ENCODE peak calls at places on chromosome 19, in seven cellular contexts. One of them, this sample, is unnamed.

GRCh38 chr19:1225451-1226226 is 12.2 kb downstream of the CBARP start:
- DNase-seq in Karpas-422: no peak
- DNase-seq in CD8-positive, alpha-beta memory T cell: no peak
- DNase-seq in heart right ventricle: no peak
- DNase-seq in psoas muscle: no peak
- DNase-seq in heart left ventricle: no peak
- DNase-seq in fibroblast of the aortic adventitia: no peak
- DNase-seq in this sample: no peak

GRCh38 chr19:39428309-39429112 is 7.2 kb downstream of the RPS16 start:
- DNase-seq in Karpas-422: peak
- DNase-seq in CD8-positive, alpha-beta memory T cell: no peak
- DNase-seq in heart right ventricle: peak
- DNase-seq in psoas muscle: peak
- DNase-seq in heart left ventricle: peak
- DNase-seq in fibroblast of the aortic adventitia: peak
- DNase-seq in this sample: no peak

GRCh38 chr19:37981785-37982475 is 74.9 kb downstream of the SIPA1L3 start:
- DNase-seq in Karpas-422: no peak
- DNase-seq in CD8-positive, alpha-beta memory T cell: no peak
- DNase-seq in heart right ventricle: no peak
- DNase-seq in psoas muscle: no peak
- DNase-seq in heart left ventricle: no peak
- DNase-seq in fibroblast of the aortic adventitia: no peak
- DNase-seq in this sample: no peak

GRCh38 chr19:35090160-35090794 is 25.3 kb upstream of the FXYD3 start:
- DNase-seq in Karpas-422: peak
- DNase-seq in CD8-positive, alpha-beta memory T cell: peak
- DNase-seq in heart right ventricle: peak
- DNase-seq in psoas muscle: peak
- DNase-seq in heart left ventricle: no peak
- DNase-seq in fibroblast of the aortic adventitia: peak
- DNase-seq in this sample: peak

GRCh38 chr19:33815410-33816340 is 19.0 kb downstream of the KCTD15 start:
- DNase-seq in Karpas-422: no peak
- DNase-seq in CD8-positive, alpha-beta memory T cell: no peak
- DNase-seq in heart right ventricle: no peak
- DNase-seq in psoas muscle: no peak
- DNase-seq in heart left ventricle: peak
- DNase-seq in fibroblast of the aortic adventitia: peak
- DNase-seq in this sample: no peak

GRCh38 chr19:1699998-1700732 is 47.8 kb upstream of the TCF3 start:
- DNase-seq in Karpas-422: no peak
- DNase-seq in CD8-positive, alpha-beta memory T cell: no peak
- DNase-seq in heart right ventricle: no peak
- DNase-seq in psoas muscle: no peak
- DNase-seq in heart left ventricle: peak
- DNase-seq in fibroblast of the aortic adventitia: no peak
- DNase-seq in this sample: no peak

GRCh38 chr19:54448037-54448773 is 794 bp upstream of the LENG8 start:
- DNase-seq in Karpas-422: peak
- DNase-seq in CD8-positive, alpha-beta memory T cell: no peak
- DNase-seq in heart right ventricle: peak
- DNase-seq in psoas muscle: peak
- DNase-seq in heart left ventricle: peak
- DNase-seq in fibroblast of the aortic adventitia: peak
- DNase-seq in this sample: no peak

GRCh38 chr19:43782689-43783231 is 2.0 kb upstream of the KCNN4 start:
- DNase-seq in Karpas-422: no peak
- DNase-seq in CD8-positive, alpha-beta memory T cell: peak
- DNase-seq in heart right ventricle: no peak
- DNase-seq in psoas muscle: no peak
- DNase-seq in heart left ventricle: no peak
- DNase-seq in fibroblast of the aortic adventitia: no peak
- DNase-seq in this sample: peak

GRCh38 chr19:14943601-14944000 is 2.3 kb downstream of the OR7C2 start:
- DNase-seq in Karpas-422: no peak
- DNase-seq in CD8-positive, alpha-beta memory T cell: no peak
- DNase-seq in heart right ventricle: no peak
- DNase-seq in psoas muscle: no peak
- DNase-seq in heart left ventricle: no peak
- DNase-seq in fibroblast of the aortic adventitia: no peak
- DNase-seq in this sample: no peak

GRCh38 chr19:1229837-1230584 is 7.8 kb downstream of the CBARP start:
- DNase-seq in Karpas-422: no peak
- DNase-seq in CD8-positive, alpha-beta memory T cell: no peak
- DNase-seq in heart right ventricle: no peak
- DNase-seq in psoas muscle: no peak
- DNase-seq in heart left ventricle: no peak
- DNase-seq in fibroblast of the aortic adventitia: no peak
- DNase-seq in this sample: no peak

GRCh38 chr19:29445246-29445645 is 80.5 kb upstream of the VSTM2B start:
- DNase-seq in Karpas-422: no peak
- DNase-seq in CD8-positive, alpha-beta memory T cell: no peak
- DNase-seq in heart right ventricle: no peak
- DNase-seq in psoas muscle: no peak
- DNase-seq in heart left ventricle: no peak
- DNase-seq in fibroblast of the aortic adventitia: no peak
- DNase-seq in this sample: no peak

GRCh38 chr19:13301627-13302334 is 151.6 kb downstream of the IER2 start:
- DNase-seq in Karpas-422: no peak
- DNase-seq in CD8-positive, alpha-beta memory T cell: no peak
- DNase-seq in heart right ventricle: no peak
- DNase-seq in psoas muscle: no peak
- DNase-seq in heart left ventricle: no peak
- DNase-seq in fibroblast of the aortic adventitia: no peak
- DNase-seq in this sample: no peak

GRCh38 chr19:36489139-36489919 is at the start of gene ZNF566:
- DNase-seq in Karpas-422: peak
- DNase-seq in CD8-positive, alpha-beta memory T cell: peak
- DNase-seq in heart right ventricle: peak
- DNase-seq in psoas muscle: peak
- DNase-seq in heart left ventricle: peak
- DNase-seq in fibroblast of the aortic adventitia: peak
- DNase-seq in this sample: peak

GRCh38 chr19:36488816-36489138 is 584 bp downstream of the ZNF566 start:
- DNase-seq in Karpas-422: peak
- DNase-seq in CD8-positive, alpha-beta memory T cell: no peak
- DNase-seq in heart right ventricle: peak
- DNase-seq in psoas muscle: peak
- DNase-seq in heart left ventricle: no peak
- DNase-seq in fibroblast of the aortic adventitia: no peak
- DNase-seq in this sample: peak

GRCh38 chr19:36483653-36484052 is 5.7 kb downstream of the ZNF566 start:
- DNase-seq in Karpas-422: no peak
- DNase-seq in CD8-positive, alpha-beta memory T cell: no peak
- DNase-seq in heart right ventricle: no peak
- DNase-seq in psoas muscle: no peak
- DNase-seq in heart left ventricle: no peak
- DNase-seq in fibroblast of the aortic adventitia: no peak
- DNase-seq in this sample: no peak

GRCh38 chr19:36489920-36490415 is 607 bp upstream of the ZNF566 start:
- DNase-seq in Karpas-422: peak
- DNase-seq in CD8-positive, alpha-beta memory T cell: peak
- DNase-seq in heart right ventricle: no peak
- DNase-seq in psoas muscle: no peak
- DNase-seq in heart left ventricle: peak
- DNase-seq in fibroblast of the aortic adventitia: peak
- DNase-seq in this sample: peak

GRCh38 chr19:36488118-36488815 is 1.1 kb downstream of the ZNF566 start:
- DNase-seq in Karpas-422: no peak
- DNase-seq in CD8-positive, alpha-beta memory T cell: no peak
- DNase-seq in heart right ventricle: no peak
- DNase-seq in psoas muscle: no peak
- DNase-seq in heart left ventricle: no peak
- DNase-seq in fibroblast of the aortic adventitia: peak
- DNase-seq in this sample: peak
- H3K4me3 ChIP-seq in Karpas-422: peak
- H3K4me3 ChIP-seq in CD8-positive, alpha-beta memory T cell: peak
- H3K4me3 ChIP-seq in heart right ventricle: peak
- H3K4me3 ChIP-seq in psoas muscle: peak
- H3K4me3 ChIP-seq in heart left ventricle: no peak
- H3K4me3 ChIP-seq in fibroblast of the aortic adventitia: peak
- H3K4me3 ChIP-seq in this sample: peak

GRCh38 chr19:6482343-6482686 is 728 bp upstream of the DENND1C start:
- DNase-seq in Karpas-422: no peak
- DNase-seq in CD8-positive, alpha-beta memory T cell: no peak
- DNase-seq in heart right ventricle: no peak
- DNase-seq in psoas muscle: no peak
- DNase-seq in heart left ventricle: no peak
- DNase-seq in fibroblast of the aortic adventitia: no peak
- DNase-seq in this sample: no peak

GRCh38 chr19:6480843-6481415 is 658 bp downstream of the DENND1C start:
- DNase-seq in Karpas-422: peak
- DNase-seq in CD8-positive, alpha-beta memory T cell: no peak
- DNase-seq in heart right ventricle: no peak
- DNase-seq in psoas muscle: no peak
- DNase-seq in heart left ventricle: no peak
- DNase-seq in fibroblast of the aortic adventitia: no peak
- DNase-seq in this sample: peak

GRCh38 chr19:6479836-6480398 is 1.7 kb downstream of the DENND1C start:
- DNase-seq in Karpas-422: no peak
- DNase-seq in CD8-positive, alpha-beta memory T cell: no peak
- DNase-seq in heart right ventricle: no peak
- DNase-seq in psoas muscle: no peak
- DNase-seq in heart left ventricle: no peak
- DNase-seq in fibroblast of the aortic adventitia: no peak
- DNase-seq in this sample: no peak

GRCh38 chr19:6483235-6483634 is 1.6 kb upstream of the DENND1C start:
- DNase-seq in Karpas-422: no peak
- DNase-seq in CD8-positive, alpha-beta memory T cell: no peak
- DNase-seq in heart right ventricle: no peak
- DNase-seq in psoas muscle: no peak
- DNase-seq in heart left ventricle: no peak
- DNase-seq in fibroblast of the aortic adventitia: no peak
- DNase-seq in this sample: no peak

DNA sequence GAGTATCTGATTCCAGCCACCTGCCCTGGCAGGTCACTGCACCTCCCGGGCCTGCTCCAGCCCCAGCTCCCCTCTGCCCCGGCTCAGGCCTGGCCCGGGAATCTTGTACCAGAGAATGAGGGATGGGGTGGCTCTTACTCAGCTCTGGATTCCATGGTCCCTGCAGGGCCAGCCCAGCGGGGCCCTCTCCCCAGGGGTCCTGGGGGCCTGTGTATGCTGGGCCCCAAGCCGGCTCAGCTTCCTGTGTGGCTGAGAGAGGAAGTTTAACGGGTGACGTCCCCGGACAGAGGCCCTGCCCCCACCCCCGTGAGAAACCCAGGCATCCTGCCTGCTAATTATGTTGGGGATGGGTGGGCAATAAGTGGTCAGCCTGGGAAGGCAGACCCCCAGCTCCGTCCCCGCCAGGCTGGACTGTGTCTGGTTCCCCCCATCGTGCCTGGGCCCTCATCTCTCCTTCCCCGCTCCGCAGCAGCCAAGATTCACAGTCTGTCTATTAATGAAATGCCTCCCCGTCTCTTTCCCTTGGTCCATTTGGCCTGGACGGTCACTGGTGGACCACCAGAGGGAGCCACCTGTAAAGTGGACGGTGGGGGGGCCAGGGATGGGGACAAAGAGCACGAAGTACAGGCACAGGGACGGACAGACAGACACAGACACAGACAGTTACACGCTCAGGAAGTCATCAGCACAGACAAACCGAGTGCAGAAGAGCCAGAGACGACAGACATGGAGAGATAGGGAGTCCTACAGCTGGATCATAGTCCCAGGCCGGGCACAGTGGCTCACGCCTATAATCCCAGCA is at the start of gene DENND1C:
- DNase-seq in Karpas-422: peak
- DNase-seq in CD8-positive, alpha-beta memory T cell: peak
- DNase-seq in heart right ventricle: no peak
- DNase-seq in psoas muscle: peak
- DNase-seq in heart left ventricle: peak
- DNase-seq in fibroblast of the aortic adventitia: no peak
- DNase-seq in this sample: peak
- H3K4me3 ChIP-seq in Karpas-422: peak
- H3K4me3 ChIP-seq in CD8-positive, alpha-beta memory T cell: peak
- H3K4me3 ChIP-seq in heart right ventricle: no peak
- H3K4me3 ChIP-seq in psoas muscle: peak
- H3K4me3 ChIP-seq in heart left ventricle: no peak
- H3K4me3 ChIP-seq in fibroblast of the aortic adventitia: no peak
- H3K4me3 ChIP-seq in this sample: peak

GRCh38 chr19:10695401-10696398 is 5.5 kb upstream of the QTRT1 start:
- DNase-seq in Karpas-422: peak
- DNase-seq in CD8-positive, alpha-beta memory T cell: peak
- DNase-seq in heart right ventricle: peak
- DNase-seq in psoas muscle: peak
- DNase-seq in heart left ventricle: peak
- DNase-seq in fibroblast of the aortic adventitia: peak
- DNase-seq in this sample: peak
- H3K4me3 ChIP-seq in Karpas-422: no peak
- H3K4me3 ChIP-seq in CD8-positive, alpha-beta memory T cell: peak
- H3K4me3 ChIP-seq in heart right ventricle: no peak
- H3K4me3 ChIP-seq in psoas muscle: peak
- H3K4me3 ChIP-seq in heart left ventricle: no peak
- H3K4me3 ChIP-seq in fibroblast of the aortic adventitia: peak
- H3K4me3 ChIP-seq in this sample: peak

GRCh38 chr19:3627351-3627723 is 747 bp upstream of the CACTIN start:
- DNase-seq in Karpas-422: no peak
- DNase-seq in CD8-positive, alpha-beta memory T cell: no peak
- DNase-seq in heart right ventricle: no peak
- DNase-seq in psoas muscle: no peak
- DNase-seq in heart left ventricle: no peak
- DNase-seq in fibroblast of the aortic adventitia: no peak
- DNase-seq in this sample: no peak
- H3K4me3 ChIP-seq in Karpas-422: no peak
- H3K4me3 ChIP-seq in CD8-positive, alpha-beta memory T cell: peak
- H3K4me3 ChIP-seq in heart right ventricle: no peak
- H3K4me3 ChIP-seq in psoas muscle: peak
- H3K4me3 ChIP-seq in heart left ventricle: no peak
- H3K4me3 ChIP-seq in fibroblast of the aortic adventitia: peak
- H3K4me3 ChIP-seq in this sample: peak